ENCODE peak calls at places on chromosome 20, in six cellular contexts. R, E, P, T, K and A are unnamed samples.

GRCh38 chr20:46130534-46130933 is 12.4 kb downstream of the CD40 start:
- DNase-seq in P (no peak), E (no peak), R (no peak), T (no peak), K (no peak), A (no peak)

GRCh38 chr20:42915081-42915480 is 274.6 kb downstream of the PTPRT start:
- DNase-seq in K (no peak), P (no peak), E (no peak), T (no peak), R (no peak), A (no peak)

GRCh38 chr20:61603715-61604114 is 351.7 kb downstream of the CDH4 start:
- DNase-seq in E (no peak), T (no peak), P (no peak), R (no peak), K (no peak), A (no peak)

GRCh38 chr20:38799248-38799647 is 6.2 kb upstream of the PPP1R16B start:
- DNase-seq in K (no peak), P (no peak), T (no peak), E (no peak), R (no peak), A (no peak)

GRCh38 chr20:59416916-59417315 is 116.5 kb downstream of the EDN3 start:
- DNase-seq in K (no peak), T (no peak), R (no peak), E (no peak), P (no peak), A (no peak)

GRCh38 chr20:57346477-57346876 is 4.6 kb upstream of the RAE1 start:
- DNase-seq in P (peak; percentile 34), T (peak; percentile 53), R (peak; percentile 51), K (peak; percentile 51), E (peak; percentile 24), A (peak; percentile 19)

GRCh38 chr20:35443003-35443402 is 5.0 kb upstream of the GDF5 start:
- DNase-seq in T (no peak), E (no peak), K (no peak), R (no peak), P (no peak), A (no peak)

GRCh38 chr20:44717986-44718385 is 2.8 kb downstream of the CCN5 start:
- DNase-seq in T (no peak), R (no peak), P (no peak), K (no peak), E (no peak), A (no peak)

GRCh38 chr20:51549474-51549873 is 7.0 kb upstream of the NFATC2 start:
- DNase-seq in P (no peak), E (no peak), T (no peak), K (no peak), R (no peak), A (no peak)

GRCh38 chr20:37528442-37529213 is 952 bp upstream of the BLCAP start:
- DNase-seq in K (no peak), P (no peak), R (no peak), E (no peak), T (no peak), A (no peak)

GRCh38 chr20:49046087-49046900 is at the start of gene CSE1L:
- DNase-seq in E (peak; percentile 88), T (peak; percentile 93), K (peak; percentile 90), R (peak; percentile 90), P (peak; percentile 92), A (peak; percentile 92)

GRCh38 chr20:24915440-24915839 is 33.6 kb upstream of the CST7 start:
- DNase-seq in K (no peak), P (no peak), E (no peak), R (no peak), T (no peak), A (no peak)

GRCh38 chr20:53923745-53924369 is 146.5 kb downstream of the BCAS1 start:
- DNase-seq in E (no peak), P (no peak), K (no peak), R (no peak), T (no peak), A (no peak)